ENCODE peak calls at places on chromosomes 5 and 9, in eight cellular contexts. One of them, this sample, is unnamed.
A peak's percentile ranks its signal among the peaks of the same experiment; 100 is the strongest.

GRCh38 chr9:343773-344172 is 129.1 kb downstream of the DOCK8 start:
- DNase-seq in H1: no peak
- DNase-seq in K562: no peak
- DNase-seq in endothelial cell of umbilical vein: no peak
- DNase-seq in HCT116: no peak
- DNase-seq in A549: no peak
- DNase-seq in GM12878: no peak
- DNase-seq in HepG2: no peak
- DNase-seq in this sample: no peak

GRCh38 chr9:136310273-136311030 is 6.6 kb upstream of the CCDC187 start:
- DNase-seq in HepG2: no peak
- DNase-seq in A549: no peak
- DNase-seq in H1: no peak
- DNase-seq in HCT116: no peak
- DNase-seq in K562: no peak
- DNase-seq in endothelial cell of umbilical vein: no peak
- DNase-seq in GM12878: no peak
- DNase-seq in this sample: no peak

GRCh38 chr5:139312075-139312474 is 18.5 kb downstream of the MATR3 start:
- DNase-seq in K562: no peak
- DNase-seq in H1: no peak
- DNase-seq in A549: no peak
- DNase-seq in HCT116: no peak
- DNase-seq in endothelial cell of umbilical vein: no peak
- DNase-seq in HepG2: no peak
- DNase-seq in GM12878: no peak
- DNase-seq in this sample: no peak

GRCh38 chr5:130532786-130533185 is 628.5 kb downstream of the CHSY3 start:
- DNase-seq in H1: no peak
- DNase-seq in K562: no peak
- DNase-seq in endothelial cell of umbilical vein: no peak
- DNase-seq in HCT116: no peak
- DNase-seq in A549: no peak
- DNase-seq in HepG2: no peak
- DNase-seq in GM12878: no peak
- DNase-seq in this sample: no peak

GRCh38 chr5:135373747-135374515 is 25.1 kb downstream of the MACROH2A1 start:
- DNase-seq in HCT116: no peak
- DNase-seq in endothelial cell of umbilical vein: no peak
- DNase-seq in H1: no peak
- DNase-seq in HepG2: peak; percentile 21
- DNase-seq in GM12878: no peak
- DNase-seq in A549: no peak
- DNase-seq in K562: no peak
- DNase-seq in this sample: no peak

GRCh38 chr5:55031492-55031891 is 7.4 kb downstream of the GZMK start:
- DNase-seq in K562: no peak
- DNase-seq in endothelial cell of umbilical vein: no peak
- DNase-seq in GM12878: no peak
- DNase-seq in H1: no peak
- DNase-seq in A549: no peak
- DNase-seq in HCT116: no peak
- DNase-seq in HepG2: no peak
- DNase-seq in this sample: no peak

GRCh38 chr9:134725605-134725940 is 84.0 kb downstream of the COL5A1 start:
- DNase-seq in GM12878: no peak
- DNase-seq in H1: no peak
- DNase-seq in HepG2: no peak
- DNase-seq in endothelial cell of umbilical vein: no peak
- DNase-seq in K562: no peak
- DNase-seq in HCT116: no peak
- DNase-seq in A549: no peak
- DNase-seq in this sample: peak; percentile 53

GRCh38 chr9:136312436-136312835 is 8.5 kb upstream of the CCDC187 start:
- DNase-seq in H1: no peak
- DNase-seq in K562: peak; percentile 58
- DNase-seq in A549: peak; percentile 48
- DNase-seq in GM12878: no peak
- DNase-seq in HCT116: no peak
- DNase-seq in endothelial cell of umbilical vein: peak; percentile 51
- DNase-seq in HepG2: no peak
- DNase-seq in this sample: peak; percentile 60

GRCh38 chr5:141100243-141100805 is at the start of gene PCDHB3:
- DNase-seq in endothelial cell of umbilical vein: peak; percentile 21
- DNase-seq in H1: peak; percentile 51
- DNase-seq in A549: peak; percentile 20
- DNase-seq in HepG2: peak; percentile 21
- DNase-seq in GM12878: no peak
- DNase-seq in HCT116: peak; percentile 16
- DNase-seq in K562: peak; percentile 43
- DNase-seq in this sample: peak; percentile 82

GRCh38 chr9:109194157-109194556 is 27.1 kb upstream of the FRRS1L start:
- DNase-seq in H1: no peak
- DNase-seq in A549: no peak
- DNase-seq in GM12878: no peak
- DNase-seq in HCT116: no peak
- DNase-seq in K562: no peak
- DNase-seq in HepG2: no peak
- DNase-seq in endothelial cell of umbilical vein: no peak
- DNase-seq in this sample: peak; percentile 33

GRCh38 chr9:98575379-98576346 is 133.1 kb downstream of the GABBR2 start:
- DNase-seq in HepG2: no peak
- DNase-seq in H1: no peak
- DNase-seq in HCT116: no peak
- DNase-seq in endothelial cell of umbilical vein: no peak
- DNase-seq in A549: peak; percentile 12
- DNase-seq in K562: peak; percentile 92
- DNase-seq in GM12878: peak; percentile 86
- DNase-seq in this sample: peak; percentile 97

GRCh38 chr5:126139086-126139485 is 284.1 kb upstream of the GRAMD2B start:
- DNase-seq in HepG2: no peak
- DNase-seq in K562: no peak
- DNase-seq in endothelial cell of umbilical vein: no peak
- DNase-seq in GM12878: no peak
- DNase-seq in A549: no peak
- DNase-seq in H1: no peak
- DNase-seq in HCT116: no peak
- DNase-seq in this sample: no peak

GRCh38 chr5:149206524-149207141 is 65.0 kb upstream of the AFAP1L1 start:
- DNase-seq in GM12878: no peak
- DNase-seq in HCT116: no peak
- DNase-seq in endothelial cell of umbilical vein: no peak
- DNase-seq in HepG2: no peak
- DNase-seq in H1: no peak
- DNase-seq in K562: no peak
- DNase-seq in A549: no peak
- DNase-seq in this sample: no peak

GRCh38 chr5:138635708-138636107 is 60.5 kb upstream of the HSPA9 start:
- DNase-seq in endothelial cell of umbilical vein: no peak
- DNase-seq in K562: no peak
- DNase-seq in A549: no peak
- DNase-seq in HCT116: no peak
- DNase-seq in H1: no peak
- DNase-seq in HepG2: no peak
- DNase-seq in GM12878: no peak
- DNase-seq in this sample: no peak

GRCh38 chr9:21455320-21455719 is 15.1 kb downstream of the IFNA1 start:
- DNase-seq in HCT116: peak; percentile 23
- DNase-seq in K562: no peak
- DNase-seq in A549: peak; percentile 48
- DNase-seq in GM12878: no peak
- DNase-seq in HepG2: peak; percentile 17
- DNase-seq in endothelial cell of umbilical vein: peak; percentile 24
- DNase-seq in H1: no peak
- DNase-seq in this sample: peak; percentile 53

GRCh38 chr9:94922098-94922607 is 195.7 kb downstream of the AOPEP start:
- DNase-seq in H1: no peak
- DNase-seq in HCT116: no peak
- DNase-seq in A549: peak; percentile 93
- DNase-seq in K562: no peak
- DNase-seq in HepG2: peak; percentile 91
- DNase-seq in GM12878: no peak
- DNase-seq in endothelial cell of umbilical vein: peak; percentile 78
- DNase-seq in this sample: peak; percentile 6

GRCh38 chr9:109313351-109313750 is 7.5 kb downstream of the EPB41L4B start:
- DNase-seq in GM12878: no peak
- DNase-seq in HCT116: no peak
- DNase-seq in K562: no peak
- DNase-seq in HepG2: peak; percentile 50
- DNase-seq in H1: no peak
- DNase-seq in endothelial cell of umbilical vein: no peak
- DNase-seq in A549: no peak
- DNase-seq in this sample: no peak

GRCh38 chr5:2903451-2904395 is 152.2 kb upstream of the IRX2 start:
- DNase-seq in K562: no peak
- DNase-seq in HCT116: no peak
- DNase-seq in A549: no peak
- DNase-seq in GM12878: no peak
- DNase-seq in HepG2: no peak
- DNase-seq in H1: no peak
- DNase-seq in endothelial cell of umbilical vein: no peak
- DNase-seq in this sample: no peak

GRCh38 chr9:34059231-34059720 is 10.6 kb upstream of the UBAP2 start:
- DNase-seq in HCT116: no peak
- DNase-seq in HepG2: no peak
- DNase-seq in endothelial cell of umbilical vein: no peak
- DNase-seq in K562: no peak
- DNase-seq in A549: no peak
- DNase-seq in H1: no peak
- DNase-seq in GM12878: no peak
- DNase-seq in this sample: no peak
- TF ChIP-seq MAX in HCT116: no peak
- TF ChIP-seq MAX in HepG2: no peak
- TF ChIP-seq MAX in endothelial cell of umbilical vein: no peak
- TF ChIP-seq MAX in K562: no peak
- TF ChIP-seq MAX in A549: no peak
- TF ChIP-seq MAX in H1: no peak
- TF ChIP-seq MAX in GM12878: no peak
- TF ChIP-seq MAX in this sample: no peak

DNA sequence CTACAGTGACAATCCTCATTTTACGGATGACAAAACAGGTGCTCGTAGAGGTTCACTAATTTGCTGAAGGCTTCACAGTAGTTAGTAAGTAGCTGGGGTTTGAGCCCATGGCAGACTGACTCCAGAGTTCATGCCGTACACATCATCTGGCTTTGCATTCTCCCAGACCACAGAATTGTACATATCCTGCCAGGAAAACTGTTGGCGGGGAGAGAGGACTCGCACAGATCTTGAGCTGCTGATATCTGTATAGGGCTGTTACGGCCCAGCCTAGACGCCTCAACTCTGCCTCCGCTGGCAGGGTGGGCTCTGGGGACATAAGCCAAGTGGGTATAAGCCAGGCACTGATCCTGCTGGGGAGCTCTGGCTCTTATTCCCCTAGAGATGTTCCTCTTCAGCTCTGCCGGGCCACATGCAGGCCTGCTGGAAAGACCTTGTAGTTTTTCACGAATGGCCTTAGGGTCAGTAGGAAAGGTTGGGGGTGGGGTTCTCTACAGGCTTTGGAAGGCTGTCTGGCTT is 16.3 kb downstream of the LARP1 start:
- DNase-seq in K562: no peak
- DNase-seq in HCT116: no peak
- DNase-seq in A549: no peak
- DNase-seq in GM12878: no peak
- DNase-seq in HepG2: no peak
- DNase-seq in H1: no peak
- DNase-seq in endothelial cell of umbilical vein: peak; percentile 78
- DNase-seq in this sample: no peak
- H3K4me3 ChIP-seq in K562: no peak overlapping the region
- H3K4me3 ChIP-seq in HCT116: no peak overlapping the region
- H3K4me3 ChIP-seq in A549: no peak overlapping the region
- H3K4me3 ChIP-seq in GM12878: no peak overlapping the region
- H3K4me3 ChIP-seq in HepG2: no peak overlapping the region
- H3K4me3 ChIP-seq in H1: no peak overlapping the region
- H3K4me3 ChIP-seq in endothelial cell of umbilical vein: no peak overlapping the region
- H3K4me3 ChIP-seq in this sample: no peak overlapping the region

DNA sequence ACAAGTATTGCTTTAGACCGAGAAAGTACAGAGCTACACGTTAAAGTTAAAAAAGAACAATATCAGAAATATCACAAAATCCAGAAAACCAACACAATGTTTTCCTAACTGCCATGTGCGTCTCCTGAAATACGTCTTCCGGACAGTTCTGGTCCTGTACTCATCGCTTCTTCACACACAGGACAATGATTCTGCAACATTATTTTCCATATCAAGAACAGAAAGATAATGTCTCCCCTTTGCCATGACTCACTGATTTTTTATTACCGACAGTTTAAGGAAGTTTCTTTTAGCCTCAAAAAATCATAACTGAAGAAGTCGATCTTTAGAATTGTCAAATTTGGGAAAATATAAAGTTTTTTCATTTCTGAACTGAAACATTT is 2.6 kb downstream of the TBC1D9B start:
- DNase-seq in endothelial cell of umbilical vein: peak; percentile 64
- DNase-seq in GM12878: no peak
- DNase-seq in H1: no peak
- DNase-seq in HCT116: no peak
- DNase-seq in HepG2: no peak
- DNase-seq in A549: no peak
- DNase-seq in K562: no peak
- DNase-seq in this sample: peak; percentile 32
- TF ChIP-seq POLR2A in endothelial cell of umbilical vein: no peak
- TF ChIP-seq POLR2A in GM12878: no peak
- TF ChIP-seq POLR2A in H1: no peak
- TF ChIP-seq POLR2A in HCT116: no peak
- TF ChIP-seq POLR2A in HepG2: no peak
- TF ChIP-seq POLR2A in A549: no peak
- TF ChIP-seq POLR2A in K562: no peak
- TF ChIP-seq POLR2A in this sample: no peak

GRCh38 chr5:57736716-57737115 is 254.1 kb upstream of the ACTBL2 start:
- DNase-seq in H1: no peak
- DNase-seq in A549: no peak
- DNase-seq in endothelial cell of umbilical vein: peak; percentile 5
- DNase-seq in HepG2: no peak
- DNase-seq in K562: no peak
- DNase-seq in HCT116: no peak
- DNase-seq in GM12878: no peak
- DNase-seq in this sample: no peak

GRCh38 chr5:57738787-57739186 is 256.2 kb upstream of the ACTBL2 start:
- DNase-seq in GM12878: no peak
- DNase-seq in H1: no peak
- DNase-seq in A549: no peak
- DNase-seq in HepG2: no peak
- DNase-seq in endothelial cell of umbilical vein: no peak
- DNase-seq in K562: no peak
- DNase-seq in HCT116: no peak
- DNase-seq in this sample: no peak

GRCh38 chr5:57738306-57738705 is 255.7 kb upstream of the ACTBL2 start:
- DNase-seq in H1: no peak
- DNase-seq in K562: no peak
- DNase-seq in GM12878: no peak
- DNase-seq in A549: no peak
- DNase-seq in HCT116: no peak
- DNase-seq in endothelial cell of umbilical vein: no peak
- DNase-seq in HepG2: no peak
- DNase-seq in this sample: no peak

GRCh38 chr5:57741326-57741725 is 258.7 kb upstream of the ACTBL2 start:
- DNase-seq in HepG2: no peak
- DNase-seq in GM12878: no peak
- DNase-seq in K562: no peak
- DNase-seq in H1: no peak
- DNase-seq in endothelial cell of umbilical vein: peak; percentile 67
- DNase-seq in HCT116: no peak
- DNase-seq in A549: no peak
- DNase-seq in this sample: no peak

GRCh38 chr5:57735754-57736153 is 253.1 kb upstream of the ACTBL2 start:
- DNase-seq in HepG2: peak; percentile 14
- DNase-seq in endothelial cell of umbilical vein: peak; percentile 70
- DNase-seq in GM12878: no peak
- DNase-seq in H1: no peak
- DNase-seq in K562: no peak
- DNase-seq in HCT116: peak; percentile 48
- DNase-seq in A549: peak; percentile 76
- DNase-seq in this sample: no peak
- TF ChIP-seq MAX in HepG2: no peak
- TF ChIP-seq MAX in endothelial cell of umbilical vein: no peak
- TF ChIP-seq MAX in GM12878: no peak
- TF ChIP-seq MAX in H1: no peak
- TF ChIP-seq MAX in K562: no peak
- TF ChIP-seq MAX in HCT116: peak; percentile 14
- TF ChIP-seq MAX in A549: no peak
- TF ChIP-seq MAX in this sample: no peak